ENCODE peak calls at places on chromosomes 5 and 9, in four cellular contexts. One of them, this sample, is unnamed.

GRCh38 chr5:16593013-16593412 is 23.8 kb downstream of the RETREG1 start:
- DNase-seq in A549: no peak
- DNase-seq in cardiac muscle cell: no peak
- DNase-seq in GM06990: no peak
- DNase-seq in this sample: no peak

GRCh38 chr5:64987768-64988167 is 219.0 kb downstream of the CWC27 start:
- DNase-seq in A549: no peak
- DNase-seq in cardiac muscle cell: no peak
- DNase-seq in GM06990: no peak
- DNase-seq in this sample: no peak

GRCh38 chr5:67770431-67771025 is 445.0 kb upstream of the PIK3R1 start:
- DNase-seq in A549: peak
- DNase-seq in cardiac muscle cell: no peak
- DNase-seq in GM06990: peak
- DNase-seq in this sample: no peak

GRCh38 chr5:136082390-136083193 is 50.1 kb upstream of the SMAD5 start:
- DNase-seq in A549: peak
- DNase-seq in cardiac muscle cell: peak
- DNase-seq in GM06990: peak
- DNase-seq in this sample: peak

GRCh38 chr5:136070486-136071285 is 41.9 kb downstream of the TGFBI start:
- DNase-seq in A549: no peak
- DNase-seq in cardiac muscle cell: no peak
- DNase-seq in GM06990: no peak
- DNase-seq in this sample: no peak

GRCh38 chr5:142059304-142059940 is 46.6 kb upstream of the GNPDA1 start:
- DNase-seq in A549: peak
- DNase-seq in cardiac muscle cell: peak
- DNase-seq in GM06990: no peak
- DNase-seq in this sample: no peak

GRCh38 chr9:7185612-7186011 is 427.8 kb downstream of the KDM4C start:
- DNase-seq in A549: peak
- DNase-seq in cardiac muscle cell: no peak
- DNase-seq in GM06990: no peak
- DNase-seq in this sample: no peak

GRCh38 chr9:109199676-109200075 is 32.6 kb upstream of the FRRS1L start:
- DNase-seq in A549: no peak
- DNase-seq in cardiac muscle cell: no peak
- DNase-seq in GM06990: no peak
- DNase-seq in this sample: no peak

GRCh38 chr9:129166962-129167557 is 11.0 kb downstream of the IER5L start:
- DNase-seq in A549: peak
- DNase-seq in cardiac muscle cell: no peak
- DNase-seq in GM06990: no peak
- DNase-seq in this sample: no peak

GRCh38 chr5:86971034-86971511 is 296.6 kb upstream of the RASA1 start:
- DNase-seq in A549: peak
- DNase-seq in cardiac muscle cell: no peak
- DNase-seq in GM06990: no peak
- DNase-seq in this sample: peak

GRCh38 chr5:177327539-177328522 is 16.1 kb upstream of the MXD3 start:
- DNase-seq in A549: no peak
- DNase-seq in cardiac muscle cell: no peak
- DNase-seq in GM06990: no peak
- DNase-seq in this sample: no peak

GRCh38 chr5:112186401-112186990 is 232.6 kb downstream of the EPB41L4A start:
- DNase-seq in A549: peak
- DNase-seq in cardiac muscle cell: peak
- DNase-seq in GM06990: no peak
- DNase-seq in this sample: peak

GRCh38 chr9:111271481-111272080 is 58.4 kb downstream of the OR2K2 start:
- DNase-seq in A549: no peak
- DNase-seq in cardiac muscle cell: peak
- DNase-seq in GM06990: no peak
- DNase-seq in this sample: no peak

GRCh38 chr9:114364528-114365041 is 23.2 kb downstream of the AKNA start:
- DNase-seq in A549: no peak
- DNase-seq in cardiac muscle cell: no peak
- DNase-seq in GM06990: peak
- DNase-seq in this sample: peak

GRCh38 chr5:134846641-134846960 is 833 bp downstream of the C5orf24 start:
- DNase-seq in A549: no peak
- DNase-seq in cardiac muscle cell: peak
- DNase-seq in GM06990: no peak
- DNase-seq in this sample: peak

GRCh38 chr9:109010676-109011655 is 2.3 kb downstream of the CTNNAL1 start:
- DNase-seq in A549: peak
- DNase-seq in cardiac muscle cell: no peak
- DNase-seq in GM06990: peak
- DNase-seq in this sample: peak

GRCh38 chr9:82912639-82913038 is 150.3 kb downstream of the RASEF start:
- DNase-seq in A549: no peak
- DNase-seq in cardiac muscle cell: no peak
- DNase-seq in GM06990: no peak
- DNase-seq in this sample: no peak

GRCh38 chr5:61941637-61942036 is 364.4 kb upstream of the KIF2A start:
- DNase-seq in A549: no peak
- DNase-seq in cardiac muscle cell: no peak
- DNase-seq in GM06990: no peak
- DNase-seq in this sample: no peak

GRCh38 chr5:87909382-87909781 is 359.3 kb downstream of the TMEM161B start:
- DNase-seq in A549: no peak
- DNase-seq in cardiac muscle cell: no peak
- DNase-seq in GM06990: no peak
- DNase-seq in this sample: no peak

GRCh38 chr5:116509483-116510244 is 65.0 kb downstream of the SEMA6A start:
- DNase-seq in A549: no peak
- DNase-seq in cardiac muscle cell: no peak
- DNase-seq in GM06990: no peak
- DNase-seq in this sample: no peak

GRCh38 chr5:109825450-109825849 is 135.7 kb downstream of the MAN2A1 start:
- DNase-seq in A549: peak
- DNase-seq in cardiac muscle cell: no peak
- DNase-seq in GM06990: no peak
- DNase-seq in this sample: no peak

GRCh38 chr5:177128551-177128976 is 5.0 kb upstream of the NSD1 start:
- DNase-seq in A549: no peak
- DNase-seq in cardiac muscle cell: no peak
- DNase-seq in GM06990: no peak
- DNase-seq in this sample: no peak

DNA sequence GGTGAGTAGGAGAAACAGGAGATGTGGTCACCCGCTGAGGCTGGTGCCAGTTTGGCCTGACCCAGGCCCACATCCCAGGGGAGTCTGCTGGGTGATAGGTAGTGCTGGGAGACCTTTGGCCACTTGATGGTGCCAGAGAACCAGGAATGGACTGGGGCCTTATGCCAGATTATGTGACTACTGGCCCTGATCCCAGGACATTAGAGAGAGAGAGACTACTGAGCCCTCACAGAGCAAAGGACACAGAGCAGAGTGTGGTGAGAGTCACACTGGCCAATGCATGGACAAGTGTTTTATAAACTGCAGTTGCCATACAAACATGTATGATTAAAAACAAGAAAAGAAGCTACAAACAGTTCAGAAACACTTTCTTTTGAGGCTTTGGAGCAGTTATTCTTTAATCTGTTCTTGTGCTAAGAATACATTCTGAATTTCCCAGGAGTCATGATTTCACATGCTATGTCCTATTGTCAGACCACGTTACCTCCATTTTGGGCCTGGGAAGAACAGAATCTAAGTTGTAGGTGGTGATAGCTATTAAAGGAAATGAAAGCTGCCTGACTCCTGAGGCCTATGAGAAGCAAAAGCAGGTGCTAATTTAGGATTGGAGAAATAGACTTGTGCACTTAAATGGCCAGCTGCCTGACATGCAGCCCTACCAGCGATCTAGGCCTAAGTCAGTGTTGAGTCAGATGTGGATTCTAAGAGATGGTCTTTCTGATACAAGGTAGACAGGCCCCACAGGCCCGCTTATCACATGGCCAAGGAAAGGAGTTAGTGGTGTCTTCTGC is 32.6 kb upstream of the TMOD1 start:
- DNase-seq in A549: peak
- DNase-seq in cardiac muscle cell: peak
- DNase-seq in GM06990: peak
- DNase-seq in this sample: peak
- TF ChIP-seq CTCF in A549: peak
- TF ChIP-seq CTCF in cardiac muscle cell: peak
- TF ChIP-seq CTCF in GM06990: peak
- TF ChIP-seq CTCF in this sample: peak

GRCh38 chr9:5044160-5044559 is 59.1 kb downstream of the JAK2 start:
- DNase-seq in A549: no peak
- DNase-seq in cardiac muscle cell: no peak
- DNase-seq in GM06990: no peak
- DNase-seq in this sample: no peak

GRCh38 chr9:5042661-5043178 is 57.6 kb downstream of the JAK2 start:
- DNase-seq in A549: no peak
- DNase-seq in cardiac muscle cell: no peak
- DNase-seq in GM06990: peak
- DNase-seq in this sample: no peak

GRCh38 chr9:5040730-5041389 is 55.8 kb downstream of the JAK2 start:
- DNase-seq in A549: no peak
- DNase-seq in cardiac muscle cell: no peak
- DNase-seq in GM06990: peak
- DNase-seq in this sample: no peak

GRCh38 chr9:5041390-5042115 is 56.5 kb downstream of the JAK2 start:
- DNase-seq in A549: no peak
- DNase-seq in cardiac muscle cell: no peak
- DNase-seq in GM06990: peak
- DNase-seq in this sample: no peak

DNA sequence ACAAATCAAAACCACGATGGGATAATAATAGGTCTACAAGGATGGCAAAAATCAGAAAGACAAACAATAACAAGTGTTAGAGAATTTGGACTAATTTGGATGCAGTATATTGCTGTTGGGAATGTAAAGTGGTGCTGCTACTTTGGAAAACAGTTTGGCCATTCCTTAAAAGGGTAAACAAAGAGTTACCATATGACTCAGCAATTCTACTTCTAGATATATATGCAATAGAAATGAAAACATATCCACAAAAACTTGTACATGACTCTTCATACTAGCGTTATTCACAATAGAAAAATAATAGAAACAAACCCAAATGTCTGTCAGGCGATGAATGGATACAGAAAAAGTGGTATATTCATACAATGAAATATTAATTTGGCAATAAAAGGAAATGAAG is 58.3 kb downstream of the JAK2 start:
- DNase-seq in A549: no peak
- DNase-seq in cardiac muscle cell: no peak
- DNase-seq in GM06990: no peak
- DNase-seq in this sample: no peak
- H3K4me3 ChIP-seq in A549: no peak
- H3K4me3 ChIP-seq in cardiac muscle cell: no peak
- H3K4me3 ChIP-seq in GM06990: no peak
- H3K4me3 ChIP-seq in this sample: no peak

GRCh38 chr9:126565336-126566128 is 48.2 kb upstream of the LMX1B start:
- DNase-seq in A549: no peak
- DNase-seq in cardiac muscle cell: no peak
- DNase-seq in GM06990: no peak
- DNase-seq in this sample: no peak

GRCh38 chr9:126563556-126563955 is 50.2 kb upstream of the LMX1B start:
- DNase-seq in A549: no peak
- DNase-seq in cardiac muscle cell: no peak
- DNase-seq in GM06990: no peak
- DNase-seq in this sample: no peak

GRCh38 chr9:126564128-126564527 is 49.6 kb upstream of the LMX1B start:
- DNase-seq in A549: no peak
- DNase-seq in cardiac muscle cell: peak
- DNase-seq in GM06990: no peak
- DNase-seq in this sample: no peak

GRCh38 chr9:126561582-126561981 is 52.1 kb upstream of the LMX1B start:
- DNase-seq in A549: no peak
- DNase-seq in cardiac muscle cell: no peak
- DNase-seq in GM06990: no peak
- DNase-seq in this sample: no peak

GRCh38 chr9:126564716-126565115 is 49.0 kb upstream of the LMX1B start:
- DNase-seq in A549: no peak
- DNase-seq in cardiac muscle cell: no peak
- DNase-seq in GM06990: no peak
- DNase-seq in this sample: no peak
- TF ChIP-seq CTCF in A549: peak
- TF ChIP-seq CTCF in cardiac muscle cell: peak
- TF ChIP-seq CTCF in GM06990: peak
- TF ChIP-seq CTCF in this sample: peak

DNA sequence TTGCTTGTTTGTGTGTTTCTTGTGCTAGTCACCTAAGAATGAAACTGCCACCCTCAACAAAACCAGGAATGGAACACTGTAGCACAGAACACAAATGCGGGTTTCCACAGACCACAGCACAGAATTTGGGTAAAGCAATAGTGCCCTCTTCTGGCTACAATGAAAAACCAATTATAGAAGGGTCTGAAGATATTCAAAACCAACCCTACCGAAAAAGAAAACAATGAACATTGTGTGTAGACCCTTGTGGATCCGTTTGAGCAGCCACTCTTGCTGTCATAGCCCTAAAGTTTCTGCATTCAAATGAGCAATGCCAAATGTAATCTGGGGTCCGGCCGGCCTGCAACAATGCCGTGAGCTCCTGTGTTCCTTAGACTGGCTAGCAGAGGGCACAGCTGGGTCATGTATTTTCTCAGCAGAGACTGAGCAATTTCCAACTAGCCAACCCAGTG is 8.3 kb upstream of the ENC1 start:
- DNase-seq in A549: peak
- DNase-seq in cardiac muscle cell: peak
- DNase-seq in GM06990: no peak
- DNase-seq in this sample: peak
- H3K4me3 ChIP-seq in A549: no peak
- H3K4me3 ChIP-seq in cardiac muscle cell: no peak
- H3K4me3 ChIP-seq in GM06990: no peak
- H3K4me3 ChIP-seq in this sample: no peak

GRCh38 chr5:60161340-60161934 is 267.9 kb upstream of the PDE4D start:
- DNase-seq in A549: peak
- DNase-seq in cardiac muscle cell: peak
- DNase-seq in GM06990: peak
- DNase-seq in this sample: peak
- TF ChIP-seq CTCF in A549: peak
- TF ChIP-seq CTCF in cardiac muscle cell: peak
- TF ChIP-seq CTCF in GM06990: peak
- TF ChIP-seq CTCF in this sample: peak